ENCODE peak calls at places on chromosomes 5 and 9, in ten cellular contexts. Q is transverse colon, E is endothelial cell of umbilical vein, Y is HL-60, H is LoVo, V is ovary, I is AG04449, T is GM23248, B is EH, W is NCI-H1694 treated with DMSO at 0.1 percent for 48 hours. J is an unnamed sample.

GRCh38 chr9:133098104-133098754 is 22.8 kb downstream of the RALGDS start:
- DNase-seq in Q (no peak), E (no peak), Y (no peak), H (no peak), V (no peak), I (no peak), T (no peak), B (no peak), W (no peak), J (no peak)

GRCh38 chr5:120512068-120512467 is 48.0 kb downstream of the PRR16 start:
- DNase-seq in Q (no peak), E (no peak), Y (no peak), H (no peak), V (no peak), I (no peak), T (no peak), B (no peak), W (no peak), J (no peak)

GRCh38 chr9:16543691-16544090 is 326.8 kb downstream of the BNC2 start:
- DNase-seq in Q (no peak), E (no peak), Y (no peak), H (no peak), V (no peak), I (no peak), T (no peak), B (no peak), W (no peak), J (no peak)

GRCh38 chr9:125434986-125435775 is 173.6 kb downstream of the GAPVD1 start:
- DNase-seq in Q (no peak), E (no peak), Y (no peak), H (no peak), V (no peak), I (no peak), T (no peak), B (no peak), W (no peak), J (no peak)

GRCh38 chr5:30505014-30505886 is 688.2 kb upstream of the CDH6 start:
- DNase-seq in Q (no peak), E (peak), Y (no peak), H (no peak), V (no peak), I (no peak), T (peak), B (no peak), W (no peak), J (peak)

GRCh38 chr5:66411701-66412100 is 184.5 kb upstream of the MAST4 start:
- DNase-seq in Q (no peak), E (no peak), Y (no peak), H (no peak), V (no peak), I (no peak), T (no peak), B (no peak), W (no peak), J (no peak)

GRCh38 chr9:133968966-133969617 is 23.0 kb downstream of the VAV2 start:
- DNase-seq in Q (no peak), E (no peak), Y (no peak), H (no peak), V (no peak), I (no peak), T (no peak), B (no peak), W (no peak), J (no peak)

GRCh38 chr5:179168636-179169035 is 108.5 kb downstream of the ZNF354C start:
- DNase-seq in Q (no peak), E (no peak), Y (no peak), H (no peak), V (no peak), I (no peak), T (no peak), B (no peak), W (no peak), J (no peak)

GRCh38 chr5:139961435-139962157 is 81.5 kb downstream of the NRG2 start:
- DNase-seq in Q (no peak), E (no peak), Y (no peak), H (no peak), V (no peak), I (no peak), T (peak), B (peak), W (no peak), J (no peak)

GRCh38 chr9:34254141-34254913 is 74.7 kb downstream of the KIF24 start:
- DNase-seq in Q (no peak), E (no peak), Y (no peak), H (peak), V (no peak), I (peak), T (peak), B (peak), W (no peak), J (no peak)

GRCh38 chr9:9942764-9943424 is 669.9 kb downstream of the PTPRD start:
- DNase-seq in Q (peak), E (peak), Y (no peak), H (peak), V (peak), I (no peak), T (peak), B (peak), W (peak), J (no peak)

GRCh38 chr9:108182950-108183381 is 672.8 kb downstream of the ACTL7B start:
- DNase-seq in Q (no peak), E (peak), Y (no peak), H (no peak), V (no peak), I (no peak), T (peak), B (peak), W (no peak), J (no peak)

GRCh38 chr5:132427285-132428146 is 58.0 kb downstream of the SLC22A5 start:
- DNase-seq in Q (peak), E (no peak), Y (no peak), H (peak), V (no peak), I (no peak), T (peak), B (peak), W (no peak), J (no peak)

GRCh38 chr9:78970375-78970774 is 601.4 kb upstream of the TLE4 start:
- DNase-seq in Q (no peak), E (no peak), Y (no peak), H (no peak), V (no peak), I (no peak), T (no peak), B (no peak), W (no peak), J (no peak)

GRCh38 chr5:143259254-143259605 is 144.3 kb downstream of the NR3C1 start:
- DNase-seq in Q (no peak), E (no peak), Y (no peak), H (no peak), V (no peak), I (no peak), T (no peak), B (no peak), W (no peak), J (no peak)

GRCh38 chr5:146048994-146049703 is 56.2 kb downstream of the PLAC8L1 start:
- DNase-seq in Q (peak), E (peak), Y (peak), H (peak), V (no peak), I (peak), T (peak), B (peak), W (peak), J (peak)